ENCODE peak calls at places on chromosomes 4 and X, in five cellular contexts. One of them, this sample, is unnamed.

GRCh38 chr4:8050555-8051206 is 107.9 kb downstream of the ABLIM2 start:
- DNase-seq in PC-3: no peak
- DNase-seq in activated naive CD4-positive, alpha-beta T cell: no peak
- DNase-seq in SK-N-DZ: no peak
- DNase-seq in NCI-H526: peak
- DNase-seq in this sample: peak

GRCh38 chrX:20140410-20140809 is 1.2 kb downstream of the EIF1AX start:
- DNase-seq in PC-3: no peak
- DNase-seq in activated naive CD4-positive, alpha-beta T cell: no peak
- DNase-seq in SK-N-DZ: no peak
- DNase-seq in NCI-H526: no peak
- DNase-seq in this sample: no peak

GRCh38 chr4:39341075-39341725 is 25.0 kb downstream of the RFC1 start:
- DNase-seq in PC-3: no peak
- DNase-seq in activated naive CD4-positive, alpha-beta T cell: no peak
- DNase-seq in SK-N-DZ: no peak
- DNase-seq in NCI-H526: no peak
- DNase-seq in this sample: no peak

GRCh38 chr4:181597766-181598165 is 645.4 kb upstream of the TENM3 start:
- DNase-seq in PC-3: no peak
- DNase-seq in activated naive CD4-positive, alpha-beta T cell: no peak
- DNase-seq in SK-N-DZ: no peak
- DNase-seq in NCI-H526: no peak
- DNase-seq in this sample: no peak

GRCh38 chr4:176838611-176839411 is 46.1 kb upstream of the VEGFC start:
- DNase-seq in PC-3: peak
- DNase-seq in activated naive CD4-positive, alpha-beta T cell: no peak
- DNase-seq in SK-N-DZ: no peak
- DNase-seq in NCI-H526: no peak
- DNase-seq in this sample: no peak

GRCh38 chrX:113512700-113513395 is 672.2 kb upstream of the AMOT start:
- DNase-seq in PC-3: peak
- DNase-seq in activated naive CD4-positive, alpha-beta T cell: no peak
- DNase-seq in SK-N-DZ: no peak
- DNase-seq in NCI-H526: no peak
- DNase-seq in this sample: no peak

GRCh38 chr4:54063224-54063623 is 1.2 kb downstream of the CHIC2 start:
- DNase-seq in PC-3: peak
- DNase-seq in activated naive CD4-positive, alpha-beta T cell: no peak
- DNase-seq in SK-N-DZ: no peak
- DNase-seq in NCI-H526: no peak
- DNase-seq in this sample: no peak

GRCh38 chrX:21838937-21839333 is 482 bp upstream of the MBTPS2 start:
- DNase-seq in PC-3: peak
- DNase-seq in activated naive CD4-positive, alpha-beta T cell: no peak
- DNase-seq in SK-N-DZ: no peak
- DNase-seq in NCI-H526: peak
- DNase-seq in this sample: no peak

GRCh38 chr4:89314291-89314690 is 6.7 kb upstream of the GPRIN3 start:
- DNase-seq in PC-3: no peak
- DNase-seq in activated naive CD4-positive, alpha-beta T cell: no peak
- DNase-seq in SK-N-DZ: no peak
- DNase-seq in NCI-H526: no peak
- DNase-seq in this sample: no peak

GRCh38 chr4:24089831-24090531 is 200.1 kb upstream of the PPARGC1A start:
- DNase-seq in PC-3: peak
- DNase-seq in activated naive CD4-positive, alpha-beta T cell: no peak
- DNase-seq in SK-N-DZ: no peak
- DNase-seq in NCI-H526: no peak
- DNase-seq in this sample: no peak